ENCODE peak calls at places on chromosomes 5 and 9, in six cellular contexts. Q, O, X, C, T and K are unnamed samples.

GRCh38 chr9:120616961-120617636 is 37.1 kb upstream of the CDK5RAP2 start:
- DNase-seq in C (no peak), Q (no peak), O (no peak), T (no peak), X (no peak), K (peak)

GRCh38 chr5:131466171-131466766 is 168.8 kb downstream of the RAPGEF6 start:
- DNase-seq in O (no peak), Q (no peak), X (no peak), T (no peak), C (no peak), K (peak)

GRCh38 chr5:181052928-181053759 is 13.1 kb downstream of the BTNL9 start:
- DNase-seq in O (no peak), Q (no peak), T (no peak), X (peak), C (no peak), K (no peak)

GRCh38 chr5:137217599-137218200 is 281.4 kb downstream of the SPOCK1 start:
- DNase-seq in T (no peak), Q (no peak), X (no peak), O (no peak), C (no peak), K (peak)

GRCh38 chr5:149429839-149430721 is 51.0 kb upstream of the IL17B start:
- DNase-seq in X (no peak), T (no peak), Q (peak), C (peak), O (no peak), K (no peak)

GRCh38 chr5:35281613-35282012 is 51.3 kb upstream of the PRLR start:
- DNase-seq in O (no peak), Q (no peak), C (no peak), X (no peak), T (no peak), K (no peak)

GRCh38 chr5:113891491-113891890 is 378.0 kb downstream of the YTHDC2 start:
- DNase-seq in O (no peak), C (no peak), X (no peak), T (no peak), Q (no peak), K (no peak)

GRCh38 chr5:83256091-83256775 is 178.9 kb downstream of the XRCC4 start:
- DNase-seq in X (no peak), T (no peak), C (no peak), Q (no peak), O (no peak), K (peak)

GRCh38 chr9:124134526-124134925 is 123.0 kb downstream of the LHX2 start:
- DNase-seq in X (no peak), T (no peak), O (no peak), Q (no peak), C (no peak), K (no peak)

GRCh38 chr5:72848474-72849428 is 32.3 kb downstream of the TNPO1 start:
- DNase-seq in X (peak), T (peak), C (no peak), O (no peak), Q (peak), K (peak)

GRCh38 chr5:142059304-142059940 is 46.6 kb upstream of the GNPDA1 start:
- DNase-seq in T (no peak), Q (peak), O (no peak), C (peak), X (no peak), K (no peak)

GRCh38 chr5:142065273-142065672 is 43.3 kb upstream of the NDFIP1 start:
- DNase-seq in O (no peak), T (no peak), X (no peak), C (no peak), Q (peak), K (peak)

GRCh38 chr5:142063376-142063775 is 45.2 kb upstream of the NDFIP1 start:
- DNase-seq in T (no peak), C (no peak), X (no peak), O (no peak), Q (no peak), K (no peak)

GRCh38 chr5:142063878-142064331 is 44.7 kb upstream of the NDFIP1 start:
- DNase-seq in C (no peak), Q (peak), O (no peak), X (no peak), T (no peak), K (peak)
- TF ChIP-seq CEBPB in C (no peak), Q (no peak), O (no peak), X (no peak), T (no peak), K (peak)

GRCh38 chr9:76292658-76293057 is 101.6 kb downstream of the RFK start:
- DNase-seq in X (no peak), T (no peak), Q (no peak), O (no peak), C (no peak), K (no peak)
- TF ChIP-seq CEBPB in X (no peak), T (no peak), Q (no peak), O (no peak), C (no peak), K (no peak)

GRCh38 chr9:31334837-31335528 is 1049.5 kb upstream of the ACO1 start:
- DNase-seq in C (no peak), T (no peak), O (no peak), Q (no peak), X (no peak), K (no peak)
- TF ChIP-seq CEBPB in C (no peak), T (no peak), O (no peak), Q (no peak), X (no peak), K (no peak)

GRCh38 chr5:127892467-127893207 is 189.4 kb downstream of the CCDC192 start:
- DNase-seq in T (no peak), Q (peak), C (peak), O (no peak), X (no peak), K (peak)
- TF ChIP-seq CEBPB in T (no peak), Q (no peak), C (peak), O (no peak), X (no peak), K (no peak)